ENCODE peak calls at places on chromosomes 5 and 9, in nine cellular contexts. L is GM23338; B is aorta; A is left lung; I is HCT116; R is CD8-positive, alpha-beta memory T cell; D is Peyer's patch; Q is fibroblast of lung; C is effector memory CD4-positive, alpha-beta T cell. T is an unnamed sample.

GRCh38 chr9:10704720-10705119 is 91.9 kb upstream of the PTPRD start:
- DNase-seq in L (peak; percentile 12), A (no peak), C (no peak), I (no peak), D (no peak), Q (peak; percentile 20), R (no peak), B (no peak), T (no peak)

GRCh38 chr9:69922646-69923045 is 102.0 kb downstream of the CFAP95 start:
- DNase-seq in L (no peak), Q (no peak), I (no peak), B (no peak), R (no peak), A (no peak), D (no peak), C (no peak), T (no peak)

GRCh38 chr5:178624626-178625546 is 2.0 kb downstream of the CLK4 start:
- DNase-seq in C (no peak), Q (peak; percentile 17), B (no peak), R (no peak), L (peak; percentile 32), D (no peak), I (no peak), A (no peak), T (no peak)

GRCh38 chr9:98971168-98971914 is 27.6 kb downstream of the COL15A1 start:
- DNase-seq in C (no peak), R (no peak), L (no peak), I (no peak), Q (peak; percentile 78), B (no peak), A (no peak), D (no peak), T (no peak)

GRCh38 chr5:1511651-1512540 is 11.9 kb downstream of the LPCAT1 start:
- DNase-seq in R (peak; percentile 0), C (no peak), Q (peak; percentile 35), D (peak; percentile 44), B (peak; percentile 38), L (no peak), I (peak; percentile 29), A (peak; percentile 80), T (no peak)

GRCh38 chr5:172450453-172450852 is 3.9 kb downstream of the SH3PXD2B start:
- DNase-seq in D (no peak), I (no peak), A (no peak), C (no peak), R (no peak), B (no peak), L (no peak), Q (no peak), T (no peak)

GRCh38 chr5:172707285-172708182 is 63.5 kb downstream of the DUSP1 start:
- DNase-seq in D (no peak), B (peak; percentile 49), I (no peak), Q (peak; percentile 75), R (no peak), C (no peak), L (peak; percentile 81), A (no peak), T (no peak)

GRCh38 chr9:134662143-134662876 is 20.7 kb downstream of the COL5A1 start:
- DNase-seq in B (peak; percentile 83), C (no peak), I (no peak), L (no peak), D (no peak), Q (peak; percentile 93), A (peak; percentile 41), R (no peak), T (no peak)

GRCh38 chr5:82147860-82148573 is 130.1 kb downstream of the RPS23 start:
- DNase-seq in D (no peak), B (no peak), C (no peak), I (no peak), A (no peak), L (no peak), Q (peak; percentile 96), R (no peak), T (no peak)

GRCh38 chr9:125407974-125408900 is 146.6 kb downstream of the GAPVD1 start:
- DNase-seq in A (peak; percentile 96), Q (peak; percentile 72), R (peak; percentile 64), L (peak; percentile 90), I (no peak), C (peak; percentile 35), D (peak; percentile 82), B (peak; percentile 82), T (peak; percentile 69)

DNA sequence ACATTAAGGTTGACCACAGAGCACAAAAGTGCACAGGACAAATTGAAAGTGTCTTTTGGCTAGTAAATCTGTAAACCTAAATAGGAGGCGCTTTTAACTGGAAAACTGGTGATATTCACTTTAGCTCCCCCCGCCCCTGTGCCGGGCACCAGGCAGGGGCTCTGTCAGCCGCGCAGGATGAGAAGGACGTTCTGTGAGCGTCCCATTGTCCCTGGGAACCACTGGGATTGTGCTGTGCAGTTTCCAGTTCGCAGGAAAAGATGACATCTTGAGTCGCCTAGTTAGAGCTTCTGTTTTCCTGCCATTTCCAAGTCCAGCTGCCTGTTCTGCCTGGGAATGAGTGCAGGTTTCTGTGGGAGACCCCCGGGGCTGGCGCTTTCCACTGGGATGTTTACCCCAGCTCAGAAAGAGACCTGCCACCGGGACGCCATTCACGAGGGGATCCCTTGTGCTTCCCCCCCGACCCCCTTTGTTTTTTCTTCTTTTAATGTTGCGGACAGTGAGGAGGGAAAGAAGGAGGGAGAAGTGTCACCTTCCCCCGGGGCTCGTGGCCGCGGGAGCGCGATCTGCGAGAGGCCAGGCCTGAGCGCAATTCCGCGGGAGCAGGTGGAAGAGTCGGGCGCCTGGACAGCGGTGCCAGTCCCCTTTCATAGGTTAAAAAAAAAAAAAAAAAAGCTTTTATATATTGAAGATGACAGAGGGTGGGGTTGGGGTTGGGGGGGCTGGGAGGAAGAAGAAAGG is 121.5 kb downstream of the RMI1 start:
- DNase-seq in D (no peak), A (peak; percentile 74), Q (no peak), B (no peak), L (peak; percentile 37), I (no peak), R (no peak), C (no peak), T (no peak)
- H3K4me1 ChIP-seq in D (no peaks in the 10 kb centered on the region), A (no peaks in the 10 kb centered on the region), Q (no peaks in the 10 kb centered on the region), B (no peaks in the 10 kb centered on the region), L (peaks cover 9% of the 10 kb centered on the region), I (no peaks in the 10 kb centered on the region), R (no peaks in the 10 kb centered on the region), C (no peaks in the 10 kb centered on the region), T (no peaks in the 10 kb centered on the region)

GRCh38 chr5:10537614-10538013 is 26.3 kb upstream of the ANKRD33B start:
- DNase-seq in D (no peak), Q (no peak), I (no peak), A (no peak), B (no peak), L (no peak), C (no peak), R (no peak), T (no peak)

GRCh38 chr5:10536511-10536910 is 27.4 kb upstream of the ANKRD33B start:
- DNase-seq in B (no peak), I (no peak), R (no peak), Q (no peak), C (no peak), D (no peak), A (no peak), L (no peak), T (no peak)

GRCh38 chr5:10538103-10538788 is 25.6 kb upstream of the ANKRD33B start:
- DNase-seq in A (no peak), R (no peak), D (no peak), C (no peak), L (no peak), B (no peak), Q (no peak), I (no peak), T (no peak)

GRCh38 chr5:10535237-10535530 is 28.7 kb upstream of the ANKRD33B start:
- DNase-seq in R (no peak), C (no peak), I (no peak), L (no peak), D (no peak), A (no peak), Q (no peak), B (no peak), T (no peak)

GRCh38 chr5:10536931-10537579 is 26.8 kb upstream of the ANKRD33B start:
- DNase-seq in A (no peak), L (no peak), R (no peak), C (no peak), Q (no peak), D (no peak), I (no peak), B (no peak), T (peak; percentile 15)
- H3K4me3 ChIP-seq in A (no peak overlapping the region), L (no peak overlapping the region), R (no peak overlapping the region), C (peak overlapping the region; percentile 7), Q (no peak overlapping the region), D (no peak overlapping the region), I (no peak overlapping the region), B (no peak overlapping the region), T (peak overlapping the region; percentile 42)

GRCh38 chr5:67209141-67209771 is 12.7 kb upstream of the CD180 start:
- DNase-seq in Q (peak; percentile 80), B (peak; percentile 64), A (no peak), C (peak; percentile 55), L (peak; percentile 91), I (peak; percentile 69), R (peak; percentile 14), D (peak; percentile 77), T (peak; percentile 74)

GRCh38 chr5:67214713-67215591 is 18.4 kb upstream of the CD180 start:
- DNase-seq in B (no peak), L (no peak), R (no peak), I (no peak), A (no peak), C (no peak), D (peak; percentile 59), Q (no peak), T (no peak)

GRCh38 chr5:67208403-67208802 is 11.8 kb upstream of the CD180 start:
- DNase-seq in D (no peak), R (no peak), A (no peak), C (no peak), B (no peak), Q (no peak), L (no peak), I (no peak), T (no peak)

GRCh38 chr5:67214036-67214435 is 17.4 kb upstream of the CD180 start:
- DNase-seq in I (no peak), R (no peak), C (no peak), Q (peak; percentile 30), B (no peak), L (no peak), D (no peak), A (no peak), T (no peak)

GRCh38 chr5:67211926-67212325 is 15.3 kb upstream of the CD180 start:
- DNase-seq in Q (peak; percentile 71), I (no peak), L (no peak), C (no peak), B (no peak), D (no peak), A (no peak), R (no peak), T (no peak)
- H3K4me1 ChIP-seq in Q (peaks cover 12% of the 10 kb centered on the region), I (no peaks in the 10 kb centered on the region), L (no peaks in the 10 kb centered on the region), C (peaks cover 40% of the 10 kb centered on the region), B (no peaks in the 10 kb centered on the region), D (peaks cover 20% of the 10 kb centered on the region), A (peaks cover 19% of the 10 kb centered on the region), R (peaks cover 58% of the 10 kb centered on the region), T (peaks cover 57% of the 10 kb centered on the region)

DNA sequence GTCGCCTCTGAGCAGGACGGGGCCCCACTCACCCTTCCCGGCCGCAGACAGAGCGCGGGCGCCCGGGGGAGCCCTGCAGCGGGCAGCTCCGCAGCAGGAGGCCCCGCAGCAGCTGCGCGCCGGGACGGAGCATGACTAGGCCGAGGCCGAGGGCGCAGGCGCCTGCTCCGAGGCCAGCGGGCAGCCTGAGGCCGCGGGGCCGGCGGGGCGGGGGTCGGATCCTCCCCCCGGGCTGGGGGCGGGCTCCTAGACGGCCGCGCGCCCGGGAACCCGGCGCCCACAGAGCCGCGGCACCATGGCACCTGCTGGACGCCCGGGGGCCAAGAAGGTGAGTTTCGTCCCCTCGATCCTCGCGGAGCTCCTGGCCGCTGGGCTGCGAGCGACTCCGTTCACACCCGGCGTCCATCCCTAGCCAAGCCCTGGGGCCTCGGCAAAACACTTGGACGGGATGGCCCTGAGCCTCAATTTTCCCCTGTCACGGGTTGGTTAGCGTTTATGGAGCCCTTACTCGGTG is at the start of the genes BHMT2 and DMGDH:
- DNase-seq in C (no peak), B (peak; percentile 69), I (no peak), R (no peak), A (peak; percentile 77), D (no peak), L (peak; percentile 56), Q (peak; percentile 41), T (no peak)
- H3K4me3 ChIP-seq in C (no peak within 1 kb of the TSS), B (peak within 1 kb of the TSS; percentile 31), I (no peak within 1 kb of the TSS), R (no peak within 1 kb of the TSS), A (peak within 1 kb of the TSS; percentile 25), D (peak within 1 kb of the TSS; percentile 40), L (peak within 1 kb of the TSS; percentile 51), Q (peak within 1 kb of the TSS; percentile 50), T (no peak within 1 kb of the TSS)

T was measured in CD4-positive, CD25-positive, alpha-beta regulatory T cell.